ENCODE peak calls at places on chromosomes 16 and 17, in four cellular contexts. H is hepatocyte, K is ureter, Y is OCI-LY7. X is an unnamed sample.

GRCh38 chr16:22375117-22375962 is 921 bp upstream of the CDR2 start:
- DNase-seq in H (peak), K (no peak), Y (peak), X (no peak)

GRCh38 chr17:49252148-49252682 is 21.6 kb upstream of the PHOSPHO1 start:
- DNase-seq in H (peak), K (no peak), Y (no peak), X (no peak)

GRCh38 chr17:19768046-19768782 is 20.1 kb upstream of the ALDH3A1 start:
- DNase-seq in H (no peak), K (no peak), Y (peak), X (no peak)

GRCh38 chr17:77802333-77802615 is 156.2 kb upstream of the TNRC6C start:
- DNase-seq in H (no peak), K (no peak), Y (no peak), X (no peak)

GRCh38 chr16:89019511-89019910 is 42.5 kb upstream of the CBFA2T3 start:
- DNase-seq in H (no peak), K (no peak), Y (no peak), X (no peak)

GRCh38 chr17:45307290-45308015 is 9.4 kb downstream of the MAP3K14 start:
- DNase-seq in H (no peak), K (no peak), Y (peak), X (peak)

GRCh38 chr17:1490643-1491405 is 1.7 kb downstream of the MYO1C start:
- DNase-seq in H (peak), K (peak), Y (peak), X (peak)

GRCh38 chr17:11900103-11900502 is 97.2 kb downstream of the ZNF18 start:
- DNase-seq in H (no peak), K (no peak), Y (no peak), X (no peak)

GRCh38 chr16:53773881-53774280 is 69.9 kb downstream of the FTO start:
- DNase-seq in H (no peak), K (no peak), Y (no peak), X (no peak)

GRCh38 chr16:4957720-4958509 is at the start of gene SEC14L5:
- DNase-seq in H (peak), K (peak), Y (peak), X (peak)

GRCh38 chr17:30316736-30317135 is 17.1 kb downstream of the TMIGD1 start:
- DNase-seq in H (no peak), K (no peak), Y (no peak), X (no peak)

GRCh38 chr17:33039874-33040273 is 48.2 kb downstream of the SPACA3 start:
- DNase-seq in H (no peak), K (no peak), Y (no peak), X (no peak)

GRCh38 chr16:6684076-6684673 is 648.5 kb upstream of the RBFOX1 start:
- DNase-seq in H (peak), K (no peak), Y (peak), X (no peak)

GRCh38 chr17:67467500-67468481 is 90.7 kb downstream of the PITPNC1 start:
- DNase-seq in H (no peak), K (no peak), Y (peak), X (peak)

GRCh38 chr17:47839071-47839470 is 2.0 kb downstream of the SCRN2 start:
- DNase-seq in H (no peak), K (no peak), Y (no peak), X (no peak)

GRCh38 chr16:16163571-16163970 is 59.7 kb downstream of the ABCC6 start:
- DNase-seq in H (no peak), K (no peak), Y (no peak), X (no peak)

GRCh38 chr17:35743911-35744328 is 9.1 kb downstream of the GAS2L2 start:
- DNase-seq in H (peak), K (no peak), Y (peak), X (peak)

GRCh38 chr17:14522795-14523387 is 222.0 kb downstream of the HS3ST3B1 start:
- DNase-seq in H (no peak), K (no peak), Y (no peak), X (no peak)

GRCh38 chr16:85554791-85555548 is 58.2 kb upstream of the GSE1 start:
- DNase-seq in H (peak), K (peak), Y (peak), X (peak)

GRCh38 chr17:81385320-81386111 is 9.7 kb upstream of the BAHCC1 start:
- DNase-seq in H (no peak), K (no peak), Y (no peak), X (no peak)

GRCh38 chr16:85096921-85097320 is 15.4 kb downstream of the CIBAR2 start:
- DNase-seq in H (no peak), K (no peak), Y (no peak), X (no peak)

GRCh38 chr17:45106582-45106981 is 25.7 kb downstream of the PLCD3 start:
- DNase-seq in H (no peak), K (no peak), Y (no peak), X (no peak)

GRCh38 chr17:4914009-4914408 is 11.1 kb upstream of the CHRNE start:
- DNase-seq in H (no peak), K (no peak), Y (no peak), X (no peak)

GRCh38 chr16:51151951-51152663 is 1.0 kb upstream of the SALL1 start:
- DNase-seq in H (peak), K (no peak), Y (no peak), X (no peak)

X was measured in germinal center.